ENCODE peak calls at places on chromosomes 12 and 14, in four cellular contexts. F is neuronal stem cell, Y is heart right ventricle, B is lower lobe of right lung. O is an unnamed sample.

GRCh38 chr12:99983721-99984258 is 946 bp downstream of the ANKS1B start:
- DNase-seq in F (no peak), Y (no peak), B (no peak), O (no peak)

GRCh38 chr12:111330800-111331752 is 37.8 kb downstream of the PHETA1 start:
- DNase-seq in F (no peak), Y (no peak), B (no peak), O (peak; percentile 35)

GRCh38 chr12:92036771-92037453 is 108.7 kb downstream of the BTG1 start:
- DNase-seq in F (no peak), Y (no peak), B (no peak), O (no peak)

GRCh38 chr12:11884661-11885060 is 186.1 kb upstream of the BCL2L14 start:
- DNase-seq in F (no peak), Y (no peak), B (no peak), O (no peak)

GRCh38 chr12:125467363-125467762 is 402.1 kb downstream of the AACS start:
- DNase-seq in F (no peak), Y (no peak), B (no peak), O (no peak)

GRCh38 chr12:51874486-51874885 is 13.4 kb upstream of the ANKRD33 start:
- DNase-seq in F (no peak), Y (no peak), B (no peak), O (no peak)

GRCh38 chr12:127262658-127263057 is 1004.3 kb upstream of the TMEM132C start:
- DNase-seq in F (no peak), Y (no peak), B (no peak), O (no peak)

GRCh38 chr14:23005451-23005850 is 4.5 kb downstream of the C14orf93 start:
- DNase-seq in F (no peak), Y (no peak), B (no peak), O (no peak)

GRCh38 chr12:20268121-20268732 is 100.1 kb upstream of the PDE3A start:
- DNase-seq in F (no peak), Y (no peak), B (no peak), O (no peak)

GRCh38 chr12:49674318-49674985 is 32.8 kb downstream of the FMNL3 start:
- DNase-seq in F (no peak), Y (no peak), B (no peak), O (no peak)

GRCh38 chr12:111462134-111462821 is 56.6 kb downstream of the SH2B3 start:
- DNase-seq in F (no peak), Y (no peak), B (no peak), O (no peak)

GRCh38 chr14:101251812-101252442 is 309.4 kb upstream of the DIO3 start:
- DNase-seq in F (no peak), Y (no peak), B (no peak), O (no peak)

GRCh38 chr12:6573001-6573400 is 4.9 kb upstream of the NOP2 start:
- DNase-seq in F (no peak), Y (no peak), B (no peak), O (no peak)

GRCh38 chr12:128387811-128388422 is 120.9 kb downstream of the TMEM132C start:
- DNase-seq in F (peak; percentile 59), Y (peak; percentile 33), B (peak; percentile 57), O (no peak)

GRCh38 chr12:57907281-57907680 is 34.1 kb upstream of the ATP23 start:
- DNase-seq in F (no peak), Y (no peak), B (no peak), O (no peak)

GRCh38 chr14:81565441-81566290 is 32.0 kb upstream of the SEL1L start:
- DNase-seq in F (peak; percentile 37), Y (no peak), B (no peak), O (no peak)

GRCh38 chr12:39619316-39619659 is 315 bp downstream of the ABCD2 start:
- DNase-seq in F (no peak), Y (no peak), B (no peak), O (no peak)

GRCh38 chr12:96617178-96617577 is 127.8 kb downstream of the CFAP54 start:
- DNase-seq in F (no peak), Y (no peak), B (no peak), O (no peak)

GRCh38 chr12:81668475-81668874 is 90.7 kb downstream of the PPFIA2 start:
- DNase-seq in F (no peak), Y (no peak), B (no peak), O (peak; percentile 75)

GRCh38 chr12:91852646-91853045 is 293.0 kb downstream of the BTG1 start:
- DNase-seq in F (no peak), Y (no peak), B (no peak), O (no peak)

GRCh38 chr14:95296595-95297365 is 22.9 kb downstream of the CLMN start:
- DNase-seq in F (no peak), Y (no peak), B (no peak), O (no peak)

GRCh38 chr12:109827566-109828550 is 5.3 kb downstream of the TRPV4 start:
- DNase-seq in F (no peak), Y (peak; percentile 45), B (peak; percentile 88), O (no peak)

GRCh38 chr12:10285919-10286318 is 21.8 kb upstream of the KLRD1 start:
- DNase-seq in F (no peak), Y (no peak), B (no peak), O (no peak)

GRCh38 chr12:52358575-52359350 is 8.5 kb downstream of the KRT85 start:
- DNase-seq in F (no peak), Y (no peak), B (no peak), O (no peak)

GRCh38 chr14:102907980-102908730 is 14.3 kb upstream of the AMN start:
- DNase-seq in F (no peak), Y (no peak), B (peak; percentile 35), O (no peak)

GRCh38 chr12:56670836-56671235 is 17.2 kb downstream of the PTGES3 start:
- DNase-seq in F (no peak), Y (no peak), B (no peak), O (no peak)

GRCh38 chr12:93156091-93156490 is 221.6 kb upstream of the NUDT4 start:
- DNase-seq in F (no peak), Y (no peak), B (no peak), O (no peak)

GRCh38 chr12:47705239-47705570 is 625 bp downstream of the RPAP3 start:
- DNase-seq in F (no peak), Y (no peak), B (no peak), O (no peak)

GRCh38 chr14:30779210-30779609 is 95.1 kb upstream of the COCH start:
- DNase-seq in F (no peak), Y (no peak), B (no peak), O (no peak)

DNA sequence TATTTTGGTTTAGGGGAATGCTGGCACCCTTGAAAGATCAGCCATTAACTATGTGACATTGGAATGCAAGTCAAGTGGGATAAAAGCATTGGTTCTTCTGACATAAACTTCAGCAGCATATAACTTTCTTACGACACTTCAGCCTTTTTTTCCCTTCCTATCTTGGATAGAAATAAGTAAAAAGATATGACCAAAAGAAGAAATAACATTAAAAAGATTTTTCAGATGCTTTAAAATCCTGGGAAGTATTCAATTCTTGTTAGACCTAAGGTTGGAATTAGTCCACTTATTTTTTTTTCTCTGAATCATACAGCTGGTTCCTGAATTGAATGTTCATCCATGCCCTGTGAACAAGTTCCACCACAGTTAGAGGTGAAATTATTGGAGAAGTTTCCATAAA is 85.6 kb upstream of the TSPAN8 start:
- DNase-seq in F (no peak), Y (no peak), B (no peak), O (no peak)
- H3K27me3 ChIP-seq in F (no peaks in the 10 kb centered on the region), Y (no peaks in the 10 kb centered on the region), B (no peaks in the 10 kb centered on the region), O (no peaks in the 10 kb centered on the region)

GRCh38 chr12:104309446-104309993 is 6.0 kb downstream of the EID3 start:
- DNase-seq in F (no peak), Y (no peak), B (no peak), O (no peak)
- H3K4me1 ChIP-seq in F (peaks cover 2% of the 10 kb centered on the region), Y (peaks cover 23% of the 10 kb centered on the region), B (peaks cover 40% of the 10 kb centered on the region), O (no peaks in the 10 kb centered on the region)

DNA sequence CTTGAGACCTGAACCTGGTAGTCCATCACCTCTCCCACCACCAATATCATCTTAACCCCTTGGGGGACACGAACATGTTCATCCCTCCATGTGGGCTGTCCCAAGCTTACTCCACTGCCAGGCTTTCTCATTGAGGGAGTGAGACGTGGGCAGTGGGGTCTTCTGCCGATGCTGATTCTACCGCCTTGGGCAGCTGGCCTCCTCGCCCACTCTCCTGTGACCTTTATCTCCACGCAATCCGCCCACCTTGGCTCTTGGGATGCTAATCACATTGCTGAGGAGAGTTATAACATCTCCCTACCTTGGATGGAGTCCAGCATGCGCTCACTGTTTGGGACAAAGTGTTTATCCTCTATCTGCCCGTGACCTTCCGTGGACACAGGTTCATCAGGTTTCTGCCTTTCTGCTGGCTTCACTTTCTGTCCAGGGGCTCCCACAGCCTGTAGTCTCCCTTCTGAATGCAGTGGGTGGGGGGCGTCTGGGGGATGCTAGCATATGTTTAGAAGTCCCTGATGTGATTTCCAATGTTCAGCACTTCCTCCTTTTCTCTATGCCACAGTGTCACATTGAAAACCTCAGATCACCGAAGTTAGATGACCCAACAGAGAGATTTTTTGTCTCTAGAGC is 53.2 kb upstream of the ESRRB start:
- DNase-seq in F (no peak), Y (no peak), B (no peak), O (no peak)
- H3K27me3 ChIP-seq in F (no peaks in the 10 kb centered on the region), Y (no peaks in the 10 kb centered on the region), B (no peaks in the 10 kb centered on the region), O (no peaks in the 10 kb centered on the region)

GRCh38 chr14:54702014-54702491 is 135.1 kb downstream of the SAMD4A start:
- DNase-seq in F (no peak), Y (no peak), B (no peak), O (no peak)
- H3K4me1 ChIP-seq in F (peaks cover 11% of the 10 kb centered on the region), Y (peaks cover 64% of the 10 kb centered on the region), B (peaks cover 25% of the 10 kb centered on the region), O (no peaks in the 10 kb centered on the region)

DNA sequence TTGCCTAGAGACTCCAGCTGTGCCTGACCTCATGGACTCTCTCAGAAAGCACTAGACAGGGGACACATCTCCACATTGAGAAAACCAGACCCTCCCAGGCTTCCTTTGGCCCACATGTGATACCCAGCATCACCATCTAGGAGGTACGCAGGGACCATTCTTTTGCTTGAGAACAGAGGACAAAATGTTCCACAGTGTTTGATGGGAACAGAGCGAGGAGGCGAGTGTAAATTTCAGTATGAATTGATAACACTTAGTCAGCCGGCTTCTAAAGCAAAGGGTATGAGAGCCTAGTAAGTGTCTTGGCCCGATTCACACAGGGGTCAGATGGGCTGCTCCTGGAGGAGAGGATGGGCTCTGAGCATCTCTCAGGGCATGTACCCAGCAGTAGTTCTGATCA is 1052.4 kb downstream of the BCL11B start:
- DNase-seq in F (no peak), Y (no peak), B (no peak), O (no peak)
- H3K27me3 ChIP-seq in F (no peaks in the 10 kb centered on the region), Y (peaks cover 10% of the 10 kb centered on the region), B (no peaks in the 10 kb centered on the region), O (no peaks in the 10 kb centered on the region)

GRCh38 chr14:68253381-68253780 is 433.8 kb downstream of the RAD51B start:
- DNase-seq in F (no peak), Y (no peak), B (no peak), O (no peak)
- H3K4me1 ChIP-seq in F (peaks cover 15% of the 10 kb centered on the region), Y (peaks cover 33% of the 10 kb centered on the region), B (peaks cover 38% of the 10 kb centered on the region), O (peaks cover 47% of the 10 kb centered on the region)